ENCODE peak calls at places on chromosomes 6 and 20, in four cellular contexts. F is HEK293T; A is activated CD8-positive, alpha-beta memory T cell treated with anti-CD3 and anti-CD28 coated beads for 24 hours; W is NCI-H1436 treated with DMSO at 0.1 percent for 48 hours. B is an unnamed sample.

GRCh38 chr20:40511478-40511877 is 177.6 kb downstream of the MAFB start:
- DNase-seq in F (no peak), A (no peak), W (no peak), B (no peak)

GRCh38 chr6:131728296-131728939 is 17.6 kb upstream of the CTAGE9 start:
- DNase-seq in F (no peak), A (no peak), W (no peak), B (no peak)

GRCh38 chr6:72466971-72467566 is 154.8 kb upstream of the KCNQ5 start:
- DNase-seq in F (no peak), A (no peak), W (peak), B (no peak)

GRCh38 chr20:36394340-36394965 is 88.3 kb downstream of the DLGAP4 start:
- DNase-seq in F (no peak), A (no peak), W (no peak), B (no peak)

GRCh38 chr6:144515761-144516160 is 230.6 kb downstream of the UTRN start:
- DNase-seq in F (no peak), A (no peak), W (no peak), B (no peak)

GRCh38 chr20:19433371-19434316 is 221.2 kb downstream of the SLC24A3 start:
- DNase-seq in F (no peak), A (no peak), W (no peak), B (no peak)

GRCh38 chr6:126180585-126180984 is 159.3 kb upstream of the CENPW start:
- DNase-seq in F (no peak), A (no peak), W (no peak), B (peak)

GRCh38 chr6:39922821-39923220 is 11.4 kb downstream of the MOCS1 start:
- DNase-seq in F (no peak), A (no peak), W (no peak), B (no peak)

GRCh38 chr6:7763896-7764295 is 38.0 kb downstream of the BMP6 start:
- DNase-seq in F (no peak), A (no peak), W (no peak), B (no peak)

GRCh38 chr6:43144879-43145278 is 26.2 kb upstream of the SRF start:
- DNase-seq in F (no peak), A (no peak), W (no peak), B (no peak)

GRCh38 chr6:113907107-113907506 is 50.0 kb downstream of the MARCKS start:
- DNase-seq in F (no peak), A (no peak), W (no peak), B (no peak)

GRCh38 chr20:4864292-4864691 is 137.0 kb downstream of the SLC23A2 start:
- DNase-seq in F (no peak), A (no peak), W (no peak), B (no peak)

GRCh38 chr6:113640046-113640445 is 217.1 kb upstream of the MARCKS start:
- DNase-seq in F (no peak), A (no peak), W (no peak), B (no peak)

GRCh38 chr6:39696986-39697788 is 28.0 kb downstream of the KIF6 start:
- DNase-seq in F (no peak), A (no peak), W (no peak), B (no peak)

GRCh38 chr6:134372603-134373281 is 54.8 kb upstream of the SGK1 start:
- DNase-seq in F (no peak), A (no peak), W (no peak), B (no peak)

GRCh38 chr20:3367125-3367524 is 40.3 kb downstream of the DNAAF9 start:
- DNase-seq in F (no peak), A (no peak), W (no peak), B (no peak)

GRCh38 chr6:7917729-7918128 is 7.1 kb upstream of the TXNDC5 start:
- DNase-seq in F (no peak), A (no peak), W (no peak), B (no peak)

GRCh38 chr6:15340105-15340601 is 94.3 kb downstream of the JARID2 start:
- DNase-seq in F (no peak), A (no peak), W (no peak), B (no peak)

GRCh38 chr6:119627908-119628669 is 278.5 kb upstream of the MAN1A1 start:
- DNase-seq in F (no peak), A (no peak), W (no peak), B (no peak)

GRCh38 chr6:16711551-16712249 is 49.6 kb downstream of the ATXN1 start:
- DNase-seq in F (no peak), A (no peak), W (no peak), B (peak)

GRCh38 chr6:35216832-35217811 is 3.4 kb downstream of the SCUBE3 start:
- DNase-seq in F (peak), A (no peak), W (no peak), B (no peak)

GRCh38 chr6:2665169-2666070 is 85.3 kb downstream of the MYLK4 start:
- DNase-seq in F (no peak), A (no peak), W (no peak), B (no peak)

GRCh38 chr20:18288748-18289705 is 700 bp downstream of the ZNF133 start:
- DNase-seq in F (peak), A (no peak), W (no peak), B (no peak)

GRCh38 chr6:75213732-75214131 is 7.9 kb upstream of the COL12A1 start:
- DNase-seq in F (no peak), A (no peak), W (no peak), B (no peak)